ENCODE peak calls at places on chromosome 3, in seven cellular contexts. T is neuronal stem cell, B is psoas muscle, I is BE2C, O is body of pancreas, K is heart left ventricle, R is IMR-90. V is an unnamed sample. For H3K27me3 and H3K36me3, the result is how much of the 10 kb centered on the place peaks cover.

GRCh38 chr3:192928720-192929119 is 11.1 kb upstream of the MB21D2 start:
- DNase-seq in O (no peak), B (no peak), R (no peak), I (no peak), K (no peak), T (no peak), V (no peak)

GRCh38 chr3:52140792-52141191 is 13.4 kb downstream of the POC1A start:
- DNase-seq in B (peak), I (no peak), O (no peak), R (no peak), K (no peak), T (no peak), V (no peak)

GRCh38 chr3:55270976-55271375 is 216.1 kb downstream of the WNT5A start:
- DNase-seq in O (no peak), B (no peak), K (no peak), I (no peak), R (peak), T (no peak), V (no peak)

GRCh38 chr3:153273767-153274443 is 111.9 kb downstream of the RAP2B start:
- DNase-seq in R (peak), O (no peak), T (no peak), B (no peak), I (no peak), K (no peak), V (no peak)

GRCh38 chr3:47394140-47394855 is 13.5 kb downstream of the PTPN23 start:
- DNase-seq in O (no peak), I (no peak), T (peak), R (peak), K (no peak), B (no peak), V (no peak)

GRCh38 chr3:150544040-150544439 is 2.3 kb downstream of the SERP1 start:
- DNase-seq in O (no peak), I (no peak), K (no peak), T (no peak), R (peak), B (no peak), V (no peak)

GRCh38 chr3:31906182-31906581 is 74.9 kb downstream of the OSBPL10 start:
- DNase-seq in O (no peak), B (no peak), K (no peak), T (no peak), R (no peak), I (no peak), V (no peak)

GRCh38 chr3:111768571-111769100 is 90.4 kb upstream of the PHLDB2 start:
- DNase-seq in R (peak), I (no peak), K (no peak), T (no peak), O (no peak), B (no peak), V (no peak)

GRCh38 chr3:124636863-124637296 is 93.4 kb upstream of the UMPS start:
- DNase-seq in I (no peak), R (no peak), B (no peak), O (peak), K (no peak), T (no peak), V (no peak)

GRCh38 chr3:77815467-77815866 is 775.6 kb downstream of the ROBO2 start:
- DNase-seq in I (peak), R (no peak), B (no peak), O (no peak), T (no peak), K (no peak), V (peak)

GRCh38 chr3:72661115-72661457 is 187.2 kb downstream of the SHQ1 start:
- DNase-seq in R (peak), T (no peak), B (peak), I (peak), K (peak), O (peak), V (peak)

GRCh38 chr3:172107403-172107802 is 68.0 kb downstream of the FNDC3B start:
- DNase-seq in O (no peak), T (no peak), K (no peak), I (no peak), R (no peak), B (no peak), V (no peak)

GRCh38 chr3:63661242-63661641 is 8.8 kb downstream of the SNTN start:
- DNase-seq in O (no peak), B (no peak), I (peak), K (no peak), R (no peak), T (no peak), V (no peak)

GRCh38 chr3:191699546-191699945 is 238.6 kb downstream of the PYDC2 start:
- DNase-seq in O (no peak), B (no peak), R (no peak), K (no peak), T (no peak), I (no peak), V (no peak)

GRCh38 chr3:126081618-126082333 is 2.1 kb downstream of the SLC41A3 start:
- DNase-seq in T (no peak), K (peak), B (peak), O (peak), R (peak), I (peak), V (peak)

GRCh38 chr3:193730976-193731375 is 138.0 kb downstream of the OPA1 start:
- DNase-seq in O (no peak), T (no peak), K (no peak), R (no peak), I (no peak), B (no peak), V (no peak)

GRCh38 chr3:88031543-88032148 is 27.2 kb downstream of the CGGBP1 start:
- DNase-seq in K (no peak), B (no peak), I (no peak), O (no peak), R (peak), T (no peak), V (no peak)
- H3K4me3 ChIP-seq in K (peak), B (peak), I (peak), O (no peak), R (peak), T (no peak), V (no peak)

GRCh38 chr3:136728434-136728833 is 23.7 kb downstream of the STAG1 start:
- DNase-seq in I (no peak), O (no peak), R (no peak), B (no peak), K (no peak), T (no peak), V (no peak)

GRCh38 chr3:136730595-136731273 is 21.4 kb downstream of the STAG1 start:
- DNase-seq in O (no peak), T (no peak), K (no peak), R (no peak), B (no peak), I (no peak), V (no peak)

GRCh38 chr3:136720091-136720490 is 32.1 kb downstream of the STAG1 start:
- DNase-seq in K (no peak), I (no peak), O (no peak), R (no peak), B (no peak), T (no peak), V (no peak)

GRCh38 chr3:136728918-136729317 is 23.3 kb downstream of the STAG1 start:
- DNase-seq in K (no peak), I (no peak), O (no peak), R (peak), T (no peak), B (no peak), V (no peak)

DNA sequence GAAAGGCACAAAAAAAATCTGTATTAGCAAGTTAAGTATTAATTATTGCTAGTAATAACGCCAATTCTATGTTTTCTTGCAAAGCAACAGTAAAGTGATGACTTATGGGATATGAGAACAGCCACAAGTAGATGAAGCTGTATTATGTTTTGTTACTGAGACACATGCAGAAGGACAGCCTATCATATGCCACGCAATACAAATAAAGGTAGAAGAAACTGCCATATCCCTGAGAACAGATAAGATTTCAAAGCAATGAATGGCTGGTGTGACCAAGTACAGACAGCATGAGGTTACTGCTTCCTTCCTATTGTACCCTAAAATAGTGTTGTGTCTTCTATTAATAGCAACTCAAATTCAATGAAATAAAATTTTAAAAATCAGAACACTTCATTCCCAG is 26.7 kb downstream of the STAG1 start:
- DNase-seq in B (no peak), K (no peak), T (no peak), R (no peak), O (no peak), I (no peak), V (no peak)
- H3K27me3 ChIP-seq in B (under half), K (under half), T (under half), R (under half), O (under half), I (under half), V (under half)

DNA sequence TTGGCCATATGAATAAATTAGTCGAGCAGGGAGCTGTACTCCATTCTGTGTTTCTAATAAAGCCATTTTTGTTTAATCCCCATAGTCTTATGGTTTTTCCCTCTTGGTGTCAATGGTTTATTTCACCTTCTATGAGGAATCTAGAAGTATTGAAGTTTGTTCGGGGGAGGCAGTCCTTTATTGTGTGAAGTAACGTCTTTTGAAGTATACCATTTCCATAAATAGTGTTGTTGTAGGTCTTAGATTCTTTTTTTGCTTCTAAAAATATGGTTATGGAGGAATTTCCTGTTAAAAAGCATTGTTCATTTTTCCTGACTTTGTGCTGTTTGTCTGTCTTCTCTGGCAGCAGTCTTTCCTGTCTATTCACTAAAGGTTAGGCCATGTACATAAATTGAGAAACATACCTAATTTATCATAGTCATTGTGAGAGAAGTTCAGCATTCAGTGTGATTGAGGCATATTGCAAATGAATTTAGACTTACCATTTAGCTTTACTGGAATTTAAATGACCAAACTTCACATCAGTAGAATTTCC is 37.2 kb downstream of the YEATS2 start:
- DNase-seq in I (no peak), O (no peak), T (no peak), B (no peak), R (no peak), K (no peak), V (no peak)
- H3K36me3 ChIP-seq in I (half or more), O (under half), T (half or more), B (half or more), R (under half), K (half or more), V (under half)

GRCh38 chr3:18008706-18009363 is 266.4 kb upstream of the TBC1D5 start:
- DNase-seq in T (no peak), B (no peak), I (no peak), O (no peak), K (no peak), R (no peak), V (no peak)
- H3K4me3 ChIP-seq in T (no peak), B (no peak), I (no peak), O (no peak), K (no peak), R (no peak), V (no peak)

DNA sequence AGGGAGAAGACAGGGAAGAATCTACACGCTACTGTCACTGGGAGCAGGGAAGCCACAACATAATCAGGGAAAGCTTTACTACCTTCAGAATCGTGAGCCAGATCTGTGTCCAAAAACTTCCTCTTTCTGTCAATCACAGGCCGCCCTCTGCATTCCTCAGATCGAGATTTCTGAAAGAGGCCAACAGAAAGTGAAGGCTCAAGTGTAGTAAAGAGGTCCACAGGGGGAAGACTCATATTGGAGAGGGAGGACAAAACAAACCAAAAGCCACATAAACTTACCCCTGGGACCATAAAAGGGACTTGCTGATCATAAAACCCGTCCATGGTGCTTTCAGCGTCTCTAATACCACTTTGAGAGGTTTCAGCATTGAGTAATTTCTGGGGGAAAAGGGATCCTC is 3.3 kb downstream of the ETV5 start:
- DNase-seq in K (no peak), R (no peak), O (no peak), B (no peak), T (no peak), I (no peak), V (no peak)
- H3K27me3 ChIP-seq in K (under half), R (under half), O (under half), B (under half), T (under half), I (under half), V (under half)

GRCh38 chr3:30693470-30694120 is 87.2 kb downstream of the TGFBR2 start:
- DNase-seq in I (peak), R (peak), B (no peak), T (peak), O (peak), K (peak), V (peak)

GRCh38 chr3:30691944-30692343 is 85.5 kb downstream of the TGFBR2 start:
- DNase-seq in I (no peak), B (no peak), K (no peak), R (no peak), O (no peak), T (no peak), V (no peak)

GRCh38 chr3:30694148-30694547 is 87.7 kb downstream of the TGFBR2 start:
- DNase-seq in R (no peak), K (no peak), T (no peak), I (no peak), B (no peak), O (no peak), V (no peak)

GRCh38 chr3:30691249-30691880 is 85.0 kb downstream of the TGFBR2 start:
- DNase-seq in T (no peak), B (no peak), K (no peak), I (peak), R (no peak), O (no peak), V (no peak)

GRCh38 chr3:30692498-30693130 is 86.2 kb downstream of the TGFBR2 start:
- DNase-seq in R (no peak), I (no peak), O (no peak), B (no peak), K (no peak), T (no peak), V (no peak)
- H3K36me3 ChIP-seq in R (under half), I (under half), O (under half), B (under half), K (half or more), T (half or more), V (under half)

GRCh38 chr3:15798533-15799245 is 910 bp upstream of the ANKRD28 start:
- DNase-seq in B (no peak), I (no peak), K (no peak), R (no peak), O (no peak), T (no peak), V (no peak)
- H3K4me3 ChIP-seq in B (peak), I (no peak), K (peak), R (no peak), O (no peak), T (no peak), V (no peak)

GRCh38 chr3:10810376-10810775 is 5.7 kb upstream of the SLC6A11 start:
- DNase-seq in K (no peak), R (no peak), I (no peak), T (no peak), B (no peak), O (no peak), V (no peak)
- H3K27me3 ChIP-seq in K (under half), R (under half), I (under half), T (under half), B (under half), O (under half), V (under half)

V was measured in H7.